ENCODE peak calls at places on chromosomes 7 and 10, in eight cellular contexts. One of them, this sample, is unnamed.

GRCh38 chr7:131721660-131722059 is 165.2 kb upstream of the PODXL start:
- DNase-seq in prostate gland: no peak
- DNase-seq in transverse colon: no peak
- DNase-seq in spleen: no peak
- DNase-seq in sigmoid colon: no peak
- DNase-seq in HL-60: no peak
- DNase-seq in HCT116: no peak
- DNase-seq in endothelial cell of umbilical vein: no peak
- DNase-seq in this sample: no peak

GRCh38 chr10:114520453-114520852 is 116.2 kb upstream of the AFAP1L2 start:
- DNase-seq in prostate gland: no peak
- DNase-seq in transverse colon: no peak
- DNase-seq in spleen: no peak
- DNase-seq in sigmoid colon: no peak
- DNase-seq in HL-60: no peak
- DNase-seq in HCT116: peak; percentile 73
- DNase-seq in endothelial cell of umbilical vein: peak; percentile 81
- DNase-seq in this sample: no peak

GRCh38 chr7:39686261-39686924 is 63.0 kb downstream of the RALA start:
- DNase-seq in prostate gland: no peak
- DNase-seq in transverse colon: no peak
- DNase-seq in spleen: no peak
- DNase-seq in sigmoid colon: no peak
- DNase-seq in HL-60: no peak
- DNase-seq in HCT116: no peak
- DNase-seq in endothelial cell of umbilical vein: no peak
- DNase-seq in this sample: no peak

GRCh38 chr7:70574970-70575799 is 556.8 kb upstream of the GALNT17 start:
- DNase-seq in prostate gland: no peak
- DNase-seq in transverse colon: no peak
- DNase-seq in spleen: no peak
- DNase-seq in sigmoid colon: no peak
- DNase-seq in HL-60: no peak
- DNase-seq in HCT116: no peak
- DNase-seq in endothelial cell of umbilical vein: no peak
- DNase-seq in this sample: no peak

GRCh38 chr10:90960355-90960814 is 39.5 kb upstream of the ANKRD1 start:
- DNase-seq in prostate gland: no peak
- DNase-seq in transverse colon: no peak
- DNase-seq in spleen: no peak
- DNase-seq in sigmoid colon: no peak
- DNase-seq in HL-60: no peak
- DNase-seq in HCT116: no peak
- DNase-seq in endothelial cell of umbilical vein: peak; percentile 39
- DNase-seq in this sample: no peak

GRCh38 chr10:121624778-121625330 is 26.6 kb upstream of the FGFR2 start:
- DNase-seq in prostate gland: peak; percentile 56
- DNase-seq in transverse colon: no peak
- DNase-seq in spleen: peak; percentile 14
- DNase-seq in sigmoid colon: no peak
- DNase-seq in HL-60: no peak
- DNase-seq in HCT116: no peak
- DNase-seq in endothelial cell of umbilical vein: no peak
- DNase-seq in this sample: peak; percentile 31

GRCh38 chr7:112204776-112205347 is 1.3 kb downstream of the DOCK4 start:
- DNase-seq in prostate gland: peak; percentile 15
- DNase-seq in transverse colon: no peak
- DNase-seq in spleen: no peak
- DNase-seq in sigmoid colon: no peak
- DNase-seq in HL-60: peak; percentile 51
- DNase-seq in HCT116: no peak
- DNase-seq in endothelial cell of umbilical vein: peak; percentile 45
- DNase-seq in this sample: no peak

GRCh38 chr10:70738425-70739121 is 46.6 kb downstream of the TBATA start:
- DNase-seq in prostate gland: no peak
- DNase-seq in transverse colon: no peak
- DNase-seq in spleen: no peak
- DNase-seq in sigmoid colon: no peak
- DNase-seq in HL-60: no peak
- DNase-seq in HCT116: no peak
- DNase-seq in endothelial cell of umbilical vein: no peak
- DNase-seq in this sample: no peak

GRCh38 chr10:117694251-117694650 is 151.7 kb downstream of the EMX2 start:
- DNase-seq in prostate gland: no peak
- DNase-seq in transverse colon: no peak
- DNase-seq in spleen: no peak
- DNase-seq in sigmoid colon: no peak
- DNase-seq in HL-60: no peak
- DNase-seq in HCT116: no peak
- DNase-seq in endothelial cell of umbilical vein: no peak
- DNase-seq in this sample: no peak

GRCh38 chr7:81333004-81333403 is 414.2 kb upstream of the SEMA3C start:
- DNase-seq in prostate gland: no peak
- DNase-seq in transverse colon: no peak
- DNase-seq in spleen: no peak
- DNase-seq in sigmoid colon: no peak
- DNase-seq in HL-60: no peak
- DNase-seq in HCT116: no peak
- DNase-seq in endothelial cell of umbilical vein: peak; percentile 36
- DNase-seq in this sample: no peak

GRCh38 chr10:22723343-22723779 is 9.0 kb upstream of the PIP4K2A start:
- DNase-seq in prostate gland: no peak
- DNase-seq in transverse colon: peak; percentile 21
- DNase-seq in spleen: no peak
- DNase-seq in sigmoid colon: no peak
- DNase-seq in HL-60: peak; percentile 10
- DNase-seq in HCT116: no peak
- DNase-seq in endothelial cell of umbilical vein: no peak
- DNase-seq in this sample: no peak

GRCh38 chr10:11050301-11051000 is 32.8 kb downstream of the CELF2 start:
- DNase-seq in prostate gland: no peak
- DNase-seq in transverse colon: no peak
- DNase-seq in spleen: no peak
- DNase-seq in sigmoid colon: no peak
- DNase-seq in HL-60: no peak
- DNase-seq in HCT116: no peak
- DNase-seq in endothelial cell of umbilical vein: no peak
- DNase-seq in this sample: no peak

GRCh38 chr10:11472158-11472753 is 139.2 kb downstream of the USP6NL start:
- DNase-seq in prostate gland: peak; percentile 43
- DNase-seq in transverse colon: peak; percentile 58
- DNase-seq in spleen: peak; percentile 89
- DNase-seq in sigmoid colon: peak; percentile 76
- DNase-seq in HL-60: peak; percentile 53
- DNase-seq in HCT116: peak; percentile 37
- DNase-seq in endothelial cell of umbilical vein: peak; percentile 40
- DNase-seq in this sample: no peak

GRCh38 chr7:97868314-97868713 is 3.9 kb downstream of the ASNS start:
- DNase-seq in prostate gland: no peak
- DNase-seq in transverse colon: no peak
- DNase-seq in spleen: no peak
- DNase-seq in sigmoid colon: no peak
- DNase-seq in HL-60: peak; percentile 1
- DNase-seq in HCT116: no peak
- DNase-seq in endothelial cell of umbilical vein: no peak
- DNase-seq in this sample: no peak

GRCh38 chr10:97188234-97188847 is 2.6 kb upstream of the SLIT1 start:
- DNase-seq in prostate gland: no peak
- DNase-seq in transverse colon: no peak
- DNase-seq in spleen: peak; percentile 57
- DNase-seq in sigmoid colon: no peak
- DNase-seq in HL-60: no peak
- DNase-seq in HCT116: no peak
- DNase-seq in endothelial cell of umbilical vein: no peak
- DNase-seq in this sample: no peak

GRCh38 chr7:21902240-21902639 is 43.5 kb downstream of the CDCA7L start:
- DNase-seq in prostate gland: no peak
- DNase-seq in transverse colon: no peak
- DNase-seq in spleen: no peak
- DNase-seq in sigmoid colon: no peak
- DNase-seq in HL-60: no peak
- DNase-seq in HCT116: no peak
- DNase-seq in endothelial cell of umbilical vein: peak; percentile 37
- DNase-seq in this sample: no peak

GRCh38 chr7:88357794-88358533 is 51.3 kb upstream of the STEAP4 start:
- DNase-seq in prostate gland: no peak
- DNase-seq in transverse colon: no peak
- DNase-seq in spleen: no peak
- DNase-seq in sigmoid colon: no peak
- DNase-seq in HL-60: peak; percentile 33
- DNase-seq in HCT116: no peak
- DNase-seq in endothelial cell of umbilical vein: no peak
- DNase-seq in this sample: no peak

DNA sequence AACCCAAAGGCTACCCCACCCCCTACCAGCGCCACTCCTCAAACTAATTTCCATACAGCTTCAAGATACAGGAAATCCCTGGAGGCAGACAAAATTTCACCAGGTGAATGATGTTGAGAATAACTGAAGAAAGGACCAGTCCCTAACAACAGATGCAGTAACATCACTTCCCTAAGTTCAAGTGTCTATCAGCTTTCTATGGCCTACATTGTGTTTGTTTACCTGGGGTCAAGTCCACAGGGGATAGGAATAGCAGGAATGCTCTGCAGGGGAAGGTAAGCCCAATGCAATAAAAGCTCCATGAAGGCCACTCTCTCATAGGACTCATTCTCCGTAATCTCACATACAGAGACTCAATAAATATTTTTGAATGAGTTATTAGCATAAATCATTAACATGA is 26.9 kb downstream of the FAM13C start:
- DNase-seq in prostate gland: no peak
- DNase-seq in transverse colon: no peak
- DNase-seq in spleen: no peak
- DNase-seq in sigmoid colon: no peak
- DNase-seq in HL-60: no peak
- DNase-seq in HCT116: no peak
- DNase-seq in endothelial cell of umbilical vein: no peak
- DNase-seq in this sample: no peak
- TF ChIP-seq CTCF in prostate gland: no peak
- TF ChIP-seq CTCF in transverse colon: no peak
- TF ChIP-seq CTCF in spleen: no peak
- TF ChIP-seq CTCF in sigmoid colon: no peak
- TF ChIP-seq CTCF in HL-60: no peak
- TF ChIP-seq CTCF in HCT116: no peak
- TF ChIP-seq CTCF in endothelial cell of umbilical vein: no peak
- TF ChIP-seq CTCF in this sample: no peak

DNA sequence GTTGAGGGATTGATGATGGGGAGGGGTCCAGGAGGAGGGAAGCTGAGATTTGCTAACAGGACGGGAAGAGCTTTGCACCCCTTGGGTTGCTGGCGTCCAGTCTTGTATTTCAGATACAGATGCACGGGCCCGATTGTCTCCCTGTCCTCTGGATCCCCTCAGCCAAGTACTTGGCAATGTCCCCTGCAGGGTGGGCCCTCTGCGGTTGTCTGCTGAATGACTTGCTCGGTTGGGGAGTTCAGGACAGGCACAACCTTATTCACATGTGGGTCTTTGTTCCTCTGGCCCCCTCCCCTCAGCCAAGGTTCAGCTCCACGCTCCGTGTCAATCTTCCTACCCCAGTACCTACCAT is 7.0 kb downstream of the CPA5 start:
- DNase-seq in prostate gland: no peak
- DNase-seq in transverse colon: no peak
- DNase-seq in spleen: peak; percentile 74
- DNase-seq in sigmoid colon: no peak
- DNase-seq in HL-60: no peak
- DNase-seq in HCT116: no peak
- DNase-seq in endothelial cell of umbilical vein: no peak
- DNase-seq in this sample: no peak
- H3K27ac ChIP-seq in prostate gland: no peak overlapping the region
- H3K27ac ChIP-seq in transverse colon: peak overlapping the region; percentile 68
- H3K27ac ChIP-seq in spleen: peak overlapping the region; percentile 72
- H3K27ac ChIP-seq in sigmoid colon: peak overlapping the region; percentile 67
- H3K27ac ChIP-seq in HL-60: no peak overlapping the region
- H3K27ac ChIP-seq in HCT116: no peak overlapping the region
- H3K27ac ChIP-seq in endothelial cell of umbilical vein: no peak overlapping the region
- H3K27ac ChIP-seq in this sample: peak overlapping the region; percentile 90

DNA sequence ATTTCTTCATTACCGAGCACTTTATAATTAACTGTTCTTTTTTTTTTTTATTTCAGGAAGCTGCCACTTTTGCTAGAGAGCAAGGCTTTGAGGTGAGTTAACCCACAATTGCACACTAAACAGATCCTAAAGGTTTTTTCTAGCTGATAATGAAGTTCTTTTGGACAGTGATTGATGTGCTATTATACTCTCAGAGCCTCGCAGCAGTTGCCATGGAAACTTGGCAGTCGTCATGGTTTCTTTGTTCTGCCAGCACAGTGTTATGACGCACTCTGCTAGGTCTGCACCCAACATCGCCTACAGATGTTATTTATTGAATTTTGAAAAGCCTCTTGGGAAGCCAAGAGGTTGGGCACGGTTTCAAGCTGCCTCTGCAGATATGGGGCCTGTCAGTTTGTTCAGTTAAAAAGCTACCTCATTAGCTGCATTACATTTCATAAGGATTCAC is 237.2 kb upstream of the KAT6B start:
- DNase-seq in prostate gland: peak; percentile 60
- DNase-seq in transverse colon: peak; percentile 77
- DNase-seq in spleen: peak; percentile 79
- DNase-seq in sigmoid colon: peak; percentile 97
- DNase-seq in HL-60: no peak
- DNase-seq in HCT116: no peak
- DNase-seq in endothelial cell of umbilical vein: peak; percentile 99
- DNase-seq in this sample: peak; percentile 52
- TF ChIP-seq POLR2AphosphoS5 in prostate gland: peak; percentile 79
- TF ChIP-seq POLR2AphosphoS5 in transverse colon: peak; percentile 77
- TF ChIP-seq POLR2AphosphoS5 in spleen: peak; percentile 79
- TF ChIP-seq POLR2AphosphoS5 in sigmoid colon: peak; percentile 80
- TF ChIP-seq POLR2AphosphoS5 in HL-60: no peak
- TF ChIP-seq POLR2AphosphoS5 in HCT116: no peak
- TF ChIP-seq POLR2AphosphoS5 in endothelial cell of umbilical vein: no peak
- TF ChIP-seq POLR2AphosphoS5 in this sample: no peak

GRCh38 chr10:71796749-71797405 is 23.6 kb upstream of the VSIR start:
- DNase-seq in prostate gland: no peak
- DNase-seq in transverse colon: no peak
- DNase-seq in spleen: no peak
- DNase-seq in sigmoid colon: no peak
- DNase-seq in HL-60: no peak
- DNase-seq in HCT116: no peak
- DNase-seq in endothelial cell of umbilical vein: no peak
- DNase-seq in this sample: no peak

GRCh38 chr10:71797533-71798307 is 24.4 kb upstream of the VSIR start:
- DNase-seq in prostate gland: no peak
- DNase-seq in transverse colon: no peak
- DNase-seq in spleen: no peak
- DNase-seq in sigmoid colon: no peak
- DNase-seq in HL-60: peak; percentile 89
- DNase-seq in HCT116: no peak
- DNase-seq in endothelial cell of umbilical vein: peak; percentile 65
- DNase-seq in this sample: no peak

GRCh38 chr10:71799112-71799511 is 25.8 kb upstream of the VSIR start:
- DNase-seq in prostate gland: no peak
- DNase-seq in transverse colon: no peak
- DNase-seq in spleen: no peak
- DNase-seq in sigmoid colon: no peak
- DNase-seq in HL-60: no peak
- DNase-seq in HCT116: no peak
- DNase-seq in endothelial cell of umbilical vein: no peak
- DNase-seq in this sample: no peak

GRCh38 chr10:71798308-71798624 is 24.9 kb upstream of the VSIR start:
- DNase-seq in prostate gland: no peak
- DNase-seq in transverse colon: no peak
- DNase-seq in spleen: no peak
- DNase-seq in sigmoid colon: no peak
- DNase-seq in HL-60: no peak
- DNase-seq in HCT116: no peak
- DNase-seq in endothelial cell of umbilical vein: no peak
- DNase-seq in this sample: no peak

GRCh38 chr10:71795248-71795647 is 21.9 kb upstream of the VSIR start:
- DNase-seq in prostate gland: no peak
- DNase-seq in transverse colon: no peak
- DNase-seq in spleen: no peak
- DNase-seq in sigmoid colon: no peak
- DNase-seq in HL-60: no peak
- DNase-seq in HCT116: no peak
- DNase-seq in endothelial cell of umbilical vein: peak; percentile 24
- DNase-seq in this sample: no peak
- TF ChIP-seq CTCF in prostate gland: no peak
- TF ChIP-seq CTCF in transverse colon: no peak
- TF ChIP-seq CTCF in spleen: no peak
- TF ChIP-seq CTCF in sigmoid colon: no peak
- TF ChIP-seq CTCF in HL-60: no peak
- TF ChIP-seq CTCF in HCT116: no peak
- TF ChIP-seq CTCF in endothelial cell of umbilical vein: no peak
- TF ChIP-seq CTCF in this sample: no peak

This sample was measured in breast epithelium.